ENCODE peak calls at places on chromosome 22, in nine cellular contexts. One of them, this sample, is unnamed.

GRCh38 chr22:30201970-30202369 is 44.6 kb downstream of the LIF start:
- DNase-seq in DND-41: no peak
- DNase-seq in CD4-positive, CD25-positive, alpha-beta regulatory T cell: no peak
- DNase-seq in thoracic aorta: no peak
- DNase-seq in upper lobe of right lung: no peak
- DNase-seq in HCT116: no peak
- DNase-seq in GM23338: no peak
- DNase-seq in CD8-positive, alpha-beta memory T cell: no peak
- DNase-seq in GM23248: peak
- DNase-seq in this sample: no peak

GRCh38 chr22:37345863-37346514 is 63.7 kb downstream of the CYTH4 start:
- DNase-seq in DND-41: no peak
- DNase-seq in CD4-positive, CD25-positive, alpha-beta regulatory T cell: no peak
- DNase-seq in thoracic aorta: no peak
- DNase-seq in upper lobe of right lung: no peak
- DNase-seq in HCT116: no peak
- DNase-seq in GM23338: no peak
- DNase-seq in CD8-positive, alpha-beta memory T cell: no peak
- DNase-seq in GM23248: peak
- DNase-seq in this sample: no peak

GRCh38 chr22:27212617-27213177 is 555.3 kb downstream of the MIAT start:
- DNase-seq in DND-41: peak
- DNase-seq in CD4-positive, CD25-positive, alpha-beta regulatory T cell: no peak
- DNase-seq in thoracic aorta: peak
- DNase-seq in upper lobe of right lung: no peak
- DNase-seq in HCT116: no peak
- DNase-seq in GM23338: no peak
- DNase-seq in CD8-positive, alpha-beta memory T cell: no peak
- DNase-seq in GM23248: peak
- DNase-seq in this sample: peak

GRCh38 chr22:49930596-49931412 is 12.4 kb downstream of the CRELD2 start:
- DNase-seq in DND-41: peak
- DNase-seq in CD4-positive, CD25-positive, alpha-beta regulatory T cell: no peak
- DNase-seq in thoracic aorta: peak
- DNase-seq in upper lobe of right lung: peak
- DNase-seq in HCT116: peak
- DNase-seq in GM23338: peak
- DNase-seq in CD8-positive, alpha-beta memory T cell: no peak
- DNase-seq in GM23248: peak
- DNase-seq in this sample: peak

GRCh38 chr22:49728566-49729271 is 99.0 kb downstream of the BRD1 start:
- DNase-seq in DND-41: no peak
- DNase-seq in CD4-positive, CD25-positive, alpha-beta regulatory T cell: no peak
- DNase-seq in thoracic aorta: no peak
- DNase-seq in upper lobe of right lung: peak
- DNase-seq in HCT116: no peak
- DNase-seq in GM23338: no peak
- DNase-seq in CD8-positive, alpha-beta memory T cell: no peak
- DNase-seq in GM23248: no peak
- DNase-seq in this sample: no peak

GRCh38 chr22:39291501-39291900 is 27.9 kb downstream of the RPL3 start:
- DNase-seq in DND-41: no peak
- DNase-seq in CD4-positive, CD25-positive, alpha-beta regulatory T cell: no peak
- DNase-seq in thoracic aorta: no peak
- DNase-seq in upper lobe of right lung: no peak
- DNase-seq in HCT116: no peak
- DNase-seq in GM23338: no peak
- DNase-seq in CD8-positive, alpha-beta memory T cell: no peak
- DNase-seq in GM23248: no peak
- DNase-seq in this sample: no peak

GRCh38 chr22:28419916-28420315 is 259.7 kb downstream of the TTC28 start:
- DNase-seq in DND-41: no peak
- DNase-seq in CD4-positive, CD25-positive, alpha-beta regulatory T cell: no peak
- DNase-seq in thoracic aorta: no peak
- DNase-seq in upper lobe of right lung: no peak
- DNase-seq in HCT116: no peak
- DNase-seq in GM23338: no peak
- DNase-seq in CD8-positive, alpha-beta memory T cell: no peak
- DNase-seq in GM23248: no peak
- DNase-seq in this sample: no peak

GRCh38 chr22:30392661-30393321 is 4.0 kb upstream of the SEC14L2 start:
- DNase-seq in DND-41: no peak
- DNase-seq in CD4-positive, CD25-positive, alpha-beta regulatory T cell: no peak
- DNase-seq in thoracic aorta: no peak
- DNase-seq in upper lobe of right lung: peak
- DNase-seq in HCT116: no peak
- DNase-seq in GM23338: no peak
- DNase-seq in CD8-positive, alpha-beta memory T cell: no peak
- DNase-seq in GM23248: peak
- DNase-seq in this sample: no peak

GRCh38 chr22:28151241-28151640 is 232.2 kb upstream of the PITPNB start:
- DNase-seq in DND-41: no peak
- DNase-seq in CD4-positive, CD25-positive, alpha-beta regulatory T cell: no peak
- DNase-seq in thoracic aorta: no peak
- DNase-seq in upper lobe of right lung: no peak
- DNase-seq in HCT116: no peak
- DNase-seq in GM23338: no peak
- DNase-seq in CD8-positive, alpha-beta memory T cell: no peak
- DNase-seq in GM23248: no peak
- DNase-seq in this sample: no peak

GRCh38 chr22:29343313-29343805 is 27.9 kb upstream of the RASL10A start:
- DNase-seq in DND-41: no peak
- DNase-seq in CD4-positive, CD25-positive, alpha-beta regulatory T cell: no peak
- DNase-seq in thoracic aorta: no peak
- DNase-seq in upper lobe of right lung: peak
- DNase-seq in HCT116: no peak
- DNase-seq in GM23338: no peak
- DNase-seq in CD8-positive, alpha-beta memory T cell: no peak
- DNase-seq in GM23248: peak
- DNase-seq in this sample: peak

GRCh38 chr22:30646518-30647160 is 11.1 kb downstream of the SLC35E4 start:
- DNase-seq in DND-41: no peak
- DNase-seq in CD4-positive, CD25-positive, alpha-beta regulatory T cell: no peak
- DNase-seq in thoracic aorta: no peak
- DNase-seq in upper lobe of right lung: no peak
- DNase-seq in HCT116: no peak
- DNase-seq in GM23338: no peak
- DNase-seq in CD8-positive, alpha-beta memory T cell: no peak
- DNase-seq in GM23248: no peak
- DNase-seq in this sample: no peak

GRCh38 chr22:27919943-27920755 is 1.1 kb upstream of the PITPNB start:
- DNase-seq in DND-41: no peak
- DNase-seq in CD4-positive, CD25-positive, alpha-beta regulatory T cell: no peak
- DNase-seq in thoracic aorta: no peak
- DNase-seq in upper lobe of right lung: no peak
- DNase-seq in HCT116: no peak
- DNase-seq in GM23338: peak
- DNase-seq in CD8-positive, alpha-beta memory T cell: no peak
- DNase-seq in GM23248: peak
- DNase-seq in this sample: peak

GRCh38 chr22:18000441-18001039 is 23.8 kb downstream of the MICAL3 start:
- DNase-seq in DND-41: peak
- DNase-seq in CD4-positive, CD25-positive, alpha-beta regulatory T cell: peak
- DNase-seq in thoracic aorta: no peak
- DNase-seq in upper lobe of right lung: no peak
- DNase-seq in HCT116: no peak
- DNase-seq in GM23338: peak
- DNase-seq in CD8-positive, alpha-beta memory T cell: peak
- DNase-seq in GM23248: peak
- DNase-seq in this sample: no peak

GRCh38 chr22:41215926-41216325 is 10.8 kb downstream of the L3MBTL2 start:
- DNase-seq in DND-41: no peak
- DNase-seq in CD4-positive, CD25-positive, alpha-beta regulatory T cell: no peak
- DNase-seq in thoracic aorta: no peak
- DNase-seq in upper lobe of right lung: no peak
- DNase-seq in HCT116: no peak
- DNase-seq in GM23338: no peak
- DNase-seq in CD8-positive, alpha-beta memory T cell: no peak
- DNase-seq in GM23248: no peak
- DNase-seq in this sample: no peak
- H3K4me3 ChIP-seq in DND-41: peak
- H3K4me3 ChIP-seq in CD4-positive, CD25-positive, alpha-beta regulatory T cell: no peak
- H3K4me3 ChIP-seq in thoracic aorta: no peak
- H3K4me3 ChIP-seq in upper lobe of right lung: no peak
- H3K4me3 ChIP-seq in HCT116: no peak
- H3K4me3 ChIP-seq in GM23338: no peak
- H3K4me3 ChIP-seq in CD8-positive, alpha-beta memory T cell: no peak
- H3K4me3 ChIP-seq in GM23248: peak
- H3K4me3 ChIP-seq in this sample: no peak

GRCh38 chr22:31870890-31871289 is 73.4 kb upstream of the YWHAH start:
- DNase-seq in DND-41: no peak
- DNase-seq in CD4-positive, CD25-positive, alpha-beta regulatory T cell: no peak
- DNase-seq in thoracic aorta: no peak
- DNase-seq in upper lobe of right lung: no peak
- DNase-seq in HCT116: no peak
- DNase-seq in GM23338: no peak
- DNase-seq in CD8-positive, alpha-beta memory T cell: no peak
- DNase-seq in GM23248: peak
- DNase-seq in this sample: no peak
- H3K27ac ChIP-seq in DND-41: no peak
- H3K27ac ChIP-seq in CD4-positive, CD25-positive, alpha-beta regulatory T cell: no peak
- H3K27ac ChIP-seq in thoracic aorta: no peak
- H3K27ac ChIP-seq in upper lobe of right lung: no peak
- H3K27ac ChIP-seq in HCT116: no peak
- H3K27ac ChIP-seq in GM23338: no peak
- H3K27ac ChIP-seq in CD8-positive, alpha-beta memory T cell: no peak
- H3K27ac ChIP-seq in GM23248: peak
- H3K27ac ChIP-seq in this sample: no peak

GRCh38 chr22:46584081-46584903 is 35.9 kb upstream of the GRAMD4 start:
- DNase-seq in DND-41: no peak
- DNase-seq in CD4-positive, CD25-positive, alpha-beta regulatory T cell: no peak
- DNase-seq in thoracic aorta: no peak
- DNase-seq in upper lobe of right lung: peak
- DNase-seq in HCT116: no peak
- DNase-seq in GM23338: no peak
- DNase-seq in CD8-positive, alpha-beta memory T cell: no peak
- DNase-seq in GM23248: no peak
- DNase-seq in this sample: no peak
- H3K4me3 ChIP-seq in DND-41: no peak
- H3K4me3 ChIP-seq in CD4-positive, CD25-positive, alpha-beta regulatory T cell: no peak
- H3K4me3 ChIP-seq in thoracic aorta: no peak
- H3K4me3 ChIP-seq in upper lobe of right lung: no peak
- H3K4me3 ChIP-seq in HCT116: no peak
- H3K4me3 ChIP-seq in GM23338: no peak
- H3K4me3 ChIP-seq in CD8-positive, alpha-beta memory T cell: no peak
- H3K4me3 ChIP-seq in GM23248: no peak
- H3K4me3 ChIP-seq in this sample: no peak

DNA sequence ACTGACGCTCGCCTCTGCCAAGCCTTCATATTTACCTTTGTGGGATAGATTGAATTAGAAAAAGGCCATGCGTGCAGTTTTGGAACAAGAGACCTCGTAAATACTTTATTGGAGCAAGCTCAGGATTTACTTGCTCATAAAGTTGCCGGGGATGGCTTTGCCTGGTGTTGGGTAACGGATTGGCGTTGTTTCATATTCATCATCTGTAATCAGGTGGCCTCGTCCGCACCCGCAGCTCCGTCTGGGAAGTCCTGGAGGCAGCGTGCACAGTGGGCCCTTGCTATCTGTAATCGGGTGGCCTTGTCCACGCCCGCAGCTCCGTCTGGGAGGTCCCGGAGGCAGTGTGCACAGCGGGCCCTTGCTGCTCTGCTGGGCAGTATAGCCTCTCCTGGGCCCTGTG is 1209.3 kb downstream of the BRD1 start:
- DNase-seq in DND-41: no peak
- DNase-seq in CD4-positive, CD25-positive, alpha-beta regulatory T cell: no peak
- DNase-seq in thoracic aorta: no peak
- DNase-seq in upper lobe of right lung: no peak
- DNase-seq in HCT116: no peak
- DNase-seq in GM23338: no peak
- DNase-seq in CD8-positive, alpha-beta memory T cell: no peak
- DNase-seq in GM23248: no peak
- DNase-seq in this sample: no peak
- H3K27ac ChIP-seq in DND-41: no peak
- H3K27ac ChIP-seq in CD4-positive, CD25-positive, alpha-beta regulatory T cell: no peak
- H3K27ac ChIP-seq in thoracic aorta: no peak
- H3K27ac ChIP-seq in upper lobe of right lung: no peak
- H3K27ac ChIP-seq in HCT116: no peak
- H3K27ac ChIP-seq in GM23338: no peak
- H3K27ac ChIP-seq in CD8-positive, alpha-beta memory T cell: no peak
- H3K27ac ChIP-seq in GM23248: no peak
- H3K27ac ChIP-seq in this sample: no peak

DNA sequence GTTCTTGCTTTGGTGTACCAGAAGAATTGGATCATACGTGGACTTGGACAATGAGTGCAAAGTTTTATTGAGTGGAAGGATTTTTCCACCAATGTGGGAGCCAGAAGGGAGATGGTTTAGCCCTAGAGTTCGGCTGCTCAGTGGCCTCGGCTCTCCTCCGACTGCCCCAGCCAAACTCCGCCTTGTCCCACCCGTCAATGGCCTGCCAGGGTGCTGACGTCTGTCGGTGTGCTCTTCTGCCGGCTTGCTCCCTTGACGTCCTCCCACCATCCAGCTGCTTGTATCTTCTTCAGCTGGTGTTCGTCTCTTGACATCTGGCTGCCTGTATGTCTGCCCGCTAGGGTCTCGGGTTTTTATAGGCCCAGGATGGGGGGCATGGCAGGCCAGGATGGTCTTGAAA is 154.8 kb downstream of the APOL5 start:
- DNase-seq in DND-41: no peak
- DNase-seq in CD4-positive, CD25-positive, alpha-beta regulatory T cell: no peak
- DNase-seq in thoracic aorta: no peak
- DNase-seq in upper lobe of right lung: no peak
- DNase-seq in HCT116: no peak
- DNase-seq in GM23338: no peak
- DNase-seq in CD8-positive, alpha-beta memory T cell: no peak
- DNase-seq in GM23248: no peak
- DNase-seq in this sample: no peak
- H3K4me3 ChIP-seq in DND-41: no peak
- H3K4me3 ChIP-seq in CD4-positive, CD25-positive, alpha-beta regulatory T cell: no peak
- H3K4me3 ChIP-seq in thoracic aorta: no peak
- H3K4me3 ChIP-seq in upper lobe of right lung: no peak
- H3K4me3 ChIP-seq in HCT116: no peak
- H3K4me3 ChIP-seq in GM23338: no peak
- H3K4me3 ChIP-seq in CD8-positive, alpha-beta memory T cell: no peak
- H3K4me3 ChIP-seq in GM23248: no peak
- H3K4me3 ChIP-seq in this sample: no peak

GRCh38 chr22:43992331-43992821 is 31.7 kb upstream of the PARVB start:
- DNase-seq in DND-41: no peak
- DNase-seq in CD4-positive, CD25-positive, alpha-beta regulatory T cell: no peak
- DNase-seq in thoracic aorta: no peak
- DNase-seq in upper lobe of right lung: peak
- DNase-seq in HCT116: no peak
- DNase-seq in GM23338: no peak
- DNase-seq in CD8-positive, alpha-beta memory T cell: no peak
- DNase-seq in GM23248: peak
- DNase-seq in this sample: no peak
- H3K27ac ChIP-seq in DND-41: no peak
- H3K27ac ChIP-seq in CD4-positive, CD25-positive, alpha-beta regulatory T cell: no peak
- H3K27ac ChIP-seq in thoracic aorta: no peak
- H3K27ac ChIP-seq in upper lobe of right lung: no peak
- H3K27ac ChIP-seq in HCT116: no peak
- H3K27ac ChIP-seq in GM23338: no peak
- H3K27ac ChIP-seq in CD8-positive, alpha-beta memory T cell: no peak
- H3K27ac ChIP-seq in GM23248: peak
- H3K27ac ChIP-seq in this sample: no peak

GRCh38 chr22:25542231-25542630 is 22.2 kb upstream of the GRK3 start:
- DNase-seq in DND-41: no peak
- DNase-seq in CD4-positive, CD25-positive, alpha-beta regulatory T cell: no peak
- DNase-seq in thoracic aorta: no peak
- DNase-seq in upper lobe of right lung: no peak
- DNase-seq in HCT116: no peak
- DNase-seq in GM23338: no peak
- DNase-seq in CD8-positive, alpha-beta memory T cell: no peak
- DNase-seq in GM23248: no peak
- DNase-seq in this sample: no peak
- H3K4me3 ChIP-seq in DND-41: no peak
- H3K4me3 ChIP-seq in CD4-positive, CD25-positive, alpha-beta regulatory T cell: no peak
- H3K4me3 ChIP-seq in thoracic aorta: no peak
- H3K4me3 ChIP-seq in upper lobe of right lung: no peak
- H3K4me3 ChIP-seq in HCT116: no peak
- H3K4me3 ChIP-seq in GM23338: no peak
- H3K4me3 ChIP-seq in CD8-positive, alpha-beta memory T cell: no peak
- H3K4me3 ChIP-seq in GM23248: no peak
- H3K4me3 ChIP-seq in this sample: no peak

GRCh38 chr22:46061431-46062231 is 84.7 kb upstream of the WNT7B start:
- DNase-seq in DND-41: no peak
- DNase-seq in CD4-positive, CD25-positive, alpha-beta regulatory T cell: no peak
- DNase-seq in thoracic aorta: no peak
- DNase-seq in upper lobe of right lung: peak
- DNase-seq in HCT116: no peak
- DNase-seq in GM23338: peak
- DNase-seq in CD8-positive, alpha-beta memory T cell: no peak
- DNase-seq in GM23248: no peak
- DNase-seq in this sample: no peak
- H3K27ac ChIP-seq in DND-41: no peak
- H3K27ac ChIP-seq in CD4-positive, CD25-positive, alpha-beta regulatory T cell: no peak
- H3K27ac ChIP-seq in thoracic aorta: peak
- H3K27ac ChIP-seq in upper lobe of right lung: peak
- H3K27ac ChIP-seq in HCT116: no peak
- H3K27ac ChIP-seq in GM23338: no peak
- H3K27ac ChIP-seq in CD8-positive, alpha-beta memory T cell: no peak
- H3K27ac ChIP-seq in GM23248: no peak
- H3K27ac ChIP-seq in this sample: peak

This sample was measured in right atrium auricular region.